ENCODE peak calls at places on chromosomes 7 and 10, in four cellular contexts. K, A, P and H are unnamed samples.
A peak's percentile ranks its signal among the peaks of the same experiment; 100 is the strongest.

GRCh38 chr10:77024456-77024855 is 613.2 kb downstream of the KCNMA1 start:
- DNase-seq in A (peak; percentile 24), K (no peak), P (no peak), H (no peak)

GRCh38 chr7:157389951-157390730 is 53.3 kb downstream of the DNAJB6 start:
- DNase-seq in P (no peak), A (peak; percentile 19), K (no peak), H (no peak)

GRCh38 chr7:31735991-31736982 is 49.3 kb downstream of the PPP1R17 start:
- DNase-seq in K (no peak), A (peak; percentile 73), P (peak; percentile 20), H (peak; percentile 59)

GRCh38 chr7:134200970-134201369 is 73.8 kb downstream of the LRGUK start:
- DNase-seq in P (no peak), A (no peak), K (no peak), H (no peak)

GRCh38 chr7:114426824-114427223 is 12.2 kb downstream of the FOXP2 start:
- DNase-seq in K (no peak), A (peak; percentile 54), P (no peak), H (no peak)

GRCh38 chr7:108066486-108066885 is 63.5 kb upstream of the LAMB1 start:
- DNase-seq in K (no peak), A (peak; percentile 44), P (no peak), H (no peak)

GRCh38 chr7:24701899-24702235 is 55.4 kb downstream of the GSDME start:
- DNase-seq in A (no peak), K (no peak), P (no peak), H (no peak)

GRCh38 chr7:41886906-41887311 is 184.0 kb upstream of the INHBA start:
- DNase-seq in A (peak; percentile 98), K (no peak), P (no peak), H (no peak)

GRCh38 chr10:133060466-133060865 is 27.3 kb upstream of the ADGRA1 start:
- DNase-seq in A (no peak), K (no peak), P (no peak), H (no peak)

GRCh38 chr7:47702096-47702495 is 120.2 kb upstream of the TNS3 start:
- DNase-seq in K (no peak), P (no peak), A (no peak), H (no peak)

GRCh38 chr7:80142853-80143580 is 8.4 kb downstream of the GNAI1 start:
- DNase-seq in A (no peak), P (no peak), K (no peak), H (no peak)

GRCh38 chr10:79356104-79356503 is 8.8 kb downstream of the PPIF start:
- DNase-seq in K (no peak), P (no peak), A (no peak), H (no peak)

GRCh38 chr7:29230871-29231345 is 36.3 kb downstream of the CHN2 start:
- DNase-seq in A (no peak), K (no peak), P (no peak), H (no peak)

GRCh38 chr7:10560497-10560896 is 413.2 kb upstream of the PHF14 start:
- DNase-seq in P (no peak), A (no peak), K (no peak), H (no peak)

GRCh38 chr10:15824498-15824897 is 35.8 kb downstream of the MINDY3 start:
- DNase-seq in P (no peak), K (no peak), A (peak; percentile 47), H (no peak)

GRCh38 chr10:131435232-131435631 is 123.7 kb upstream of the TCERG1L start:
- DNase-seq in P (no peak), A (no peak), K (no peak), H (no peak)

GRCh38 chr10:60842694-60843093 is 64.4 kb downstream of the CDK1 start:
- DNase-seq in K (no peak), A (no peak), P (no peak), H (no peak)

GRCh38 chr10:4058514-4059029 is 273.6 kb upstream of the KLF6 start:
- DNase-seq in K (no peak), A (no peak), P (no peak), H (no peak)

GRCh38 chr10:118569241-118569881 is 26.1 kb downstream of the PRLHR start:
- DNase-seq in P (no peak), K (no peak), A (peak; percentile 88), H (no peak)

GRCh38 chr7:46291064-46291463 is 370.0 kb upstream of the IGFBP3 start:
- DNase-seq in A (peak; percentile 95), K (no peak), P (no peak), H (no peak)